ENCODE peak calls at places on chromosome 4, in eight cellular contexts. S is thyroid gland, Q is colonic mucosa, C is cardiac muscle cell, D is Calu3, F is pancreas, K is GM20000, J is PC-3. P is an unnamed sample.

GRCh38 chr4:140726776-140727500 is 29.2 kb downstream of the TBC1D9 start:
- DNase-seq in F (peak), K (no peak), D (peak), Q (peak), C (no peak), J (peak), S (peak), P (no peak)

GRCh38 chr4:7419961-7420660 is 14.6 kb downstream of the PSAPL1 start:
- DNase-seq in K (no peak), S (peak), F (no peak), C (no peak), D (no peak), Q (no peak), J (no peak), P (no peak)

GRCh38 chr4:154686838-154687237 is 57.0 kb upstream of the LRAT start:
- DNase-seq in S (no peak), F (no peak), K (no peak), D (no peak), C (no peak), Q (no peak), J (peak), P (no peak)

GRCh38 chr4:123417813-123418212 is 21.2 kb downstream of the SPRY1 start:
- DNase-seq in S (no peak), D (no peak), F (no peak), K (no peak), Q (no peak), C (no peak), J (no peak), P (no peak)

GRCh38 chr4:184444215-184444952 is 30.0 kb downstream of the IRF2 start:
- DNase-seq in J (no peak), S (no peak), Q (no peak), K (no peak), D (no peak), C (no peak), F (no peak), P (no peak)

GRCh38 chr4:174437324-174437723 is 85.0 kb downstream of the HPGD start:
- DNase-seq in C (no peak), J (peak), K (no peak), S (no peak), Q (no peak), F (no peak), D (no peak), P (no peak)

GRCh38 chr4:2483237-2483636 is 14.3 kb downstream of the RNF4 start:
- DNase-seq in D (no peak), Q (no peak), J (no peak), F (no peak), C (no peak), S (no peak), K (no peak), P (peak)

GRCh38 chr4:102869569-102870227 is 906 bp downstream of the CISD2 start:
- DNase-seq in D (no peak), Q (peak), F (no peak), K (peak), S (peak), C (no peak), J (no peak), P (peak)

GRCh38 chr4:16024009-16024408 is 59.8 kb downstream of the PROM1 start:
- DNase-seq in K (no peak), J (peak), F (no peak), D (no peak), Q (no peak), C (no peak), S (no peak), P (no peak)

GRCh38 chr4:149409186-149410056 is 406.2 kb downstream of the IQCM start:
- DNase-seq in C (no peak), S (no peak), D (peak), F (no peak), J (peak), K (no peak), Q (no peak), P (no peak)

GRCh38 chr4:119010909-119011606 is 122.4 kb downstream of the SYNPO2 start:
- DNase-seq in D (no peak), J (no peak), S (no peak), C (no peak), K (no peak), F (no peak), Q (no peak), P (no peak)

GRCh38 chr4:176435891-176436499 is 116.2 kb downstream of the SPCS3 start:
- DNase-seq in J (no peak), F (no peak), D (no peak), C (no peak), S (no peak), K (no peak), Q (no peak), P (no peak)

GRCh38 chr4:48138936-48139335 is 4.9 kb upstream of the TXK start:
- DNase-seq in J (no peak), D (no peak), C (no peak), Q (no peak), F (no peak), S (no peak), K (peak), P (peak)

GRCh38 chr4:117577686-117578085 is 456.6 kb upstream of the NDST3 start:
- DNase-seq in K (no peak), F (no peak), J (peak), S (no peak), C (peak), D (no peak), Q (no peak), P (no peak)

GRCh38 chr4:104524591-104524990 is 29.9 kb upstream of the CXXC4 start:
- DNase-seq in J (no peak), D (no peak), Q (no peak), S (no peak), C (no peak), K (no peak), F (no peak), P (no peak)

GRCh38 chr4:929970-930625 is 2.0 kb downstream of the GAK start:
- DNase-seq in Q (peak), F (no peak), C (no peak), J (peak), D (no peak), K (no peak), S (no peak), P (no peak)

GRCh38 chr4:54085284-54085683 is 14.7 kb upstream of the GSX2 start:
- DNase-seq in J (peak), Q (no peak), S (no peak), K (no peak), C (no peak), D (no peak), F (no peak), P (no peak)

GRCh38 chr4:535924-536281 is 36.9 kb downstream of the PIGG start:
- DNase-seq in J (no peak), S (no peak), K (no peak), Q (no peak), C (no peak), F (no peak), D (no peak), P (no peak)

GRCh38 chr4:52822583-52823477 is 39.3 kb upstream of the RASL11B start:
- DNase-seq in Q (no peak), K (no peak), J (peak), S (no peak), F (no peak), D (no peak), C (no peak), P (no peak)

GRCh38 chr4:22389240-22389871 is 126.5 kb downstream of the ADGRA3 start:
- DNase-seq in F (peak), S (peak), D (peak), J (peak), Q (peak), K (peak), C (peak), P (peak)

GRCh38 chr4:3184725-3185124 is 64.2 kb upstream of the MSANTD1 start:
- DNase-seq in Q (no peak), C (no peak), S (no peak), J (no peak), F (peak), K (no peak), D (no peak), P (no peak)

GRCh38 chr4:76090241-76090691 is 15.8 kb downstream of the ART3 start:
- DNase-seq in D (peak), S (no peak), K (peak), F (peak), J (no peak), Q (peak), C (no peak), P (peak)

GRCh38 chr4:139934336-139934735 is 219.6 kb downstream of the MAML3 start:
- DNase-seq in C (no peak), K (no peak), J (no peak), S (no peak), D (no peak), Q (no peak), F (no peak), P (no peak)

GRCh38 chr4:159048166-159048886 is 54.6 kb upstream of the RAPGEF2 start:
- DNase-seq in D (peak), S (peak), K (no peak), C (peak), J (peak), F (peak), Q (peak), P (no peak)

GRCh38 chr4:145819246-145820181 is 119.1 kb downstream of the ZNF827 start:
- DNase-seq in C (no peak), Q (no peak), S (peak), K (no peak), J (no peak), F (no peak), D (no peak), P (no peak)

GRCh38 chr4:86500527-86500926 is 93.6 kb upstream of the PTPN13 start:
- DNase-seq in C (no peak), D (no peak), Q (no peak), S (no peak), K (no peak), J (peak), F (no peak), P (no peak)

GRCh38 chr4:180150818-180151217 is 2092.4 kb upstream of the TENM3 start:
- DNase-seq in F (no peak), Q (no peak), S (no peak), C (no peak), D (no peak), J (peak), K (no peak), P (no peak)
- TF ChIP-seq CTCF in F (peak), Q (no peak), S (no peak), C (no peak), D (peak), J (peak), K (no peak), P (no peak)

GRCh38 chr4:88791274-88791673 is 93.6 kb upstream of the NAP1L5 start:
- DNase-seq in Q (no peak), K (no peak), J (peak), S (no peak), F (no peak), C (no peak), D (no peak), P (no peak)
- TF ChIP-seq CTCF in Q (no peak), K (no peak), J (peak), S (no peak), F (no peak), C (peak), D (peak), P (peak)

GRCh38 chr4:128751354-128751753 is 58.1 kb upstream of the JADE1 start:
- DNase-seq in K (no peak), J (no peak), F (no peak), S (no peak), Q (no peak), D (no peak), C (no peak), P (no peak)
- TF ChIP-seq CTCF in K (no peak), J (no peak), F (no peak), S (no peak), Q (no peak), D (no peak), C (no peak), P (no peak)

GRCh38 chr4:77193046-77193445 is 36.0 kb downstream of the CCNG2 start:
- DNase-seq in K (no peak), J (no peak), F (no peak), D (no peak), S (no peak), Q (no peak), C (no peak), P (no peak)

GRCh38 chr4:77188498-77189187 is 31.6 kb downstream of the CCNG2 start:
- DNase-seq in S (no peak), J (no peak), K (no peak), Q (no peak), F (no peak), D (no peak), C (no peak), P (no peak)

GRCh38 chr4:77187231-77187630 is 30.2 kb downstream of the CCNG2 start:
- DNase-seq in C (no peak), D (no peak), S (no peak), K (no peak), Q (no peak), J (no peak), F (no peak), P (no peak)

GRCh38 chr4:77193511-77194236 is 36.7 kb downstream of the CCNG2 start:
- DNase-seq in J (no peak), Q (peak), K (peak), F (no peak), S (peak), D (no peak), C (no peak), P (peak)

GRCh38 chr4:77190053-77190452 is 33.0 kb downstream of the CCNG2 start:
- DNase-seq in F (no peak), Q (no peak), C (no peak), J (peak), K (no peak), S (no peak), D (peak), P (no peak)
- TF ChIP-seq CTCF in F (no peak), Q (no peak), C (no peak), J (peak), K (no peak), S (no peak), D (no peak), P (no peak)

GRCh38 chr4:79763486-79764075 is 309.4 kb downstream of the ANTXR2 start:
- DNase-seq in F (no peak), C (no peak), K (no peak), Q (no peak), D (no peak), J (no peak), S (no peak), P (no peak)
- TF ChIP-seq CTCF in F (no peak), C (no peak), K (no peak), Q (no peak), D (no peak), J (no peak), S (no peak), P (no peak)

GRCh38 chr4:152687974-152688599 is 8.3 kb upstream of the TMEM154 start:
- DNase-seq in C (peak), J (no peak), Q (no peak), K (no peak), F (no peak), D (no peak), S (no peak), P (no peak)
- TF ChIP-seq CTCF in C (no peak), J (no peak), Q (no peak), K (no peak), F (no peak), D (no peak), S (no peak), P (no peak)

DNA sequence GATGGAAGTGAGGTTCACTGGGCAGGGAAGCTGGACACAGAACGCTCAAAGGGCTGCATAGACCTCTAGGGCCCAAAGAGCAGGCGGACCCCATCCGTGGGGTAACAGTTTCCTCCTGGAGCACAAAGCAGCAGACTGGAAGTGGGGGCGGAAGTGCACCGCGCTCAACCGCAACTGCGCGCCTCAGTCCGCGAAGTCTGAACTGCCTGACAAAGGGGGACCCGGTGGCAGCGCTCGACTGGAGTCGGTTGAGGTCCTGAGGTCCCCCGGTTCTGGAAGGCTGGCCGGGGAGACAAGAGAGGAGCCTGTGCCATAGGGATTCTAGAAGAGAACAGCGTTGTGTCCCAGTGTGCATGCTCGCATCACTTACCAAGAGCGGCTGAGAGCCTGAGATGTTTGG is 58.5 kb downstream of the ALPK1 start:
- DNase-seq in D (no peak), K (no peak), Q (no peak), C (no peak), S (no peak), J (no peak), F (no peak), P (no peak)
- TF ChIP-seq CTCF in D (no peak), K (no peak), Q (no peak), C (no peak), S (no peak), J (no peak), F (no peak), P (no peak)

GRCh38 chr4:5790546-5790857 is 79.5 kb downstream of the EVC start:
- DNase-seq in F (no peak), K (no peak), C (no peak), Q (no peak), S (no peak), D (no peak), J (no peak), P (no peak)
- TF ChIP-seq CTCF in F (no peak), K (no peak), C (no peak), Q (no peak), S (no peak), D (no peak), J (peak), P (no peak)

DNA sequence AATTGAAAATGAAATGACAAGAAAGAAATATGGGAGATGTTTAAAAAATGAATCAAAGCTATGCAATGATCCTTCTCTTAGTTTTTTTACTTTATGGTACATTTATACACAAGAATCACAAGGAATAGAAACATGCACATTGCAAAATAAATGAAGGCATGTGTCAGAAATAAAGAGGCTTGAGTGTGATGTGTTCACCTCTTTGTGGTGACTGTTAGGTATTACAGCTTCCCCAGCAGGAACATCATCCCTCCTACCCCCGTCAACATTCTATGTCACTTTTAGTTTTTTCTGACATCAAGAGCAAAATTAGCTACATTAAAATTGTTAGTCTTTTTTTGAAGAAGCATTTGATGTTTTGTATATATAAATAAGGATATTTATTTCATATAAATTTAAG is 214.8 kb downstream of the SLC4A4 start:
- DNase-seq in Q (no peak), C (peak), S (no peak), K (peak), J (peak), F (no peak), D (peak), P (no peak)
- TF ChIP-seq CTCF in Q (peak), C (peak), S (peak), K (no peak), J (peak), F (peak), D (peak), P (peak)

P was measured in GM10248.